ENCODE peak calls at places on chromosomes 5 and 9, in nine cellular contexts. One of them, this sample, is unnamed.

GRCh38 chr9:33919276-33919897 is 102.4 kb downstream of the UBE2R2 start:
- DNase-seq in brain microvascular endothelial cell: no peak
- DNase-seq in heart right ventricle: no peak
- DNase-seq in pancreas: no peak
- DNase-seq in cardiac fibroblast: no peak
- DNase-seq in HCT116: no peak
- DNase-seq in chondrocyte: no peak
- DNase-seq in GM06990: no peak
- DNase-seq in foreskin fibroblast: no peak
- DNase-seq in this sample: no peak

GRCh38 chr9:9523476-9523875 is 1089.3 kb downstream of the PTPRD start:
- DNase-seq in brain microvascular endothelial cell: no peak
- DNase-seq in heart right ventricle: no peak
- DNase-seq in pancreas: no peak
- DNase-seq in cardiac fibroblast: no peak
- DNase-seq in HCT116: no peak
- DNase-seq in chondrocyte: no peak
- DNase-seq in GM06990: no peak
- DNase-seq in foreskin fibroblast: no peak
- DNase-seq in this sample: no peak

GRCh38 chr5:7518947-7519560 is 123.1 kb downstream of the ADCY2 start:
- DNase-seq in brain microvascular endothelial cell: no peak
- DNase-seq in heart right ventricle: no peak
- DNase-seq in pancreas: no peak
- DNase-seq in cardiac fibroblast: no peak
- DNase-seq in HCT116: no peak
- DNase-seq in chondrocyte: no peak
- DNase-seq in GM06990: no peak
- DNase-seq in foreskin fibroblast: no peak
- DNase-seq in this sample: no peak

GRCh38 chr9:115673599-115673998 is 480.0 kb upstream of the PAPPA start:
- DNase-seq in brain microvascular endothelial cell: peak
- DNase-seq in heart right ventricle: no peak
- DNase-seq in pancreas: no peak
- DNase-seq in cardiac fibroblast: peak
- DNase-seq in HCT116: no peak
- DNase-seq in chondrocyte: no peak
- DNase-seq in GM06990: no peak
- DNase-seq in foreskin fibroblast: peak
- DNase-seq in this sample: no peak

GRCh38 chr5:175655411-175655810 is 2.5 kb upstream of the HRH2 start:
- DNase-seq in brain microvascular endothelial cell: no peak
- DNase-seq in heart right ventricle: no peak
- DNase-seq in pancreas: no peak
- DNase-seq in cardiac fibroblast: no peak
- DNase-seq in HCT116: no peak
- DNase-seq in chondrocyte: no peak
- DNase-seq in GM06990: no peak
- DNase-seq in foreskin fibroblast: no peak
- DNase-seq in this sample: no peak

GRCh38 chr9:131609116-131609830 is 64.0 kb downstream of the PRRT1B start:
- DNase-seq in brain microvascular endothelial cell: peak
- DNase-seq in heart right ventricle: no peak
- DNase-seq in pancreas: no peak
- DNase-seq in cardiac fibroblast: peak
- DNase-seq in HCT116: no peak
- DNase-seq in chondrocyte: no peak
- DNase-seq in GM06990: no peak
- DNase-seq in foreskin fibroblast: peak
- DNase-seq in this sample: no peak

GRCh38 chr5:103224118-103224893 is 34.3 kb upstream of the MACIR start:
- DNase-seq in brain microvascular endothelial cell: peak
- DNase-seq in heart right ventricle: no peak
- DNase-seq in pancreas: no peak
- DNase-seq in cardiac fibroblast: peak
- DNase-seq in HCT116: peak
- DNase-seq in chondrocyte: no peak
- DNase-seq in GM06990: peak
- DNase-seq in foreskin fibroblast: peak
- DNase-seq in this sample: peak

GRCh38 chr5:101942321-101942882 is 353.7 kb downstream of the SLCO4C1 start:
- DNase-seq in brain microvascular endothelial cell: peak
- DNase-seq in heart right ventricle: no peak
- DNase-seq in pancreas: no peak
- DNase-seq in cardiac fibroblast: peak
- DNase-seq in HCT116: peak
- DNase-seq in chondrocyte: no peak
- DNase-seq in GM06990: peak
- DNase-seq in foreskin fibroblast: no peak
- DNase-seq in this sample: peak

GRCh38 chr9:70880523-70880922 is 240.9 kb downstream of the TRPM3 start:
- DNase-seq in brain microvascular endothelial cell: no peak
- DNase-seq in heart right ventricle: no peak
- DNase-seq in pancreas: no peak
- DNase-seq in cardiac fibroblast: no peak
- DNase-seq in HCT116: no peak
- DNase-seq in chondrocyte: no peak
- DNase-seq in GM06990: no peak
- DNase-seq in foreskin fibroblast: no peak
- DNase-seq in this sample: no peak

GRCh38 chr5:143824851-143825720 is 13.1 kb downstream of the HMHB1 start:
- DNase-seq in brain microvascular endothelial cell: peak
- DNase-seq in heart right ventricle: peak
- DNase-seq in pancreas: peak
- DNase-seq in cardiac fibroblast: peak
- DNase-seq in HCT116: peak
- DNase-seq in chondrocyte: no peak
- DNase-seq in GM06990: peak
- DNase-seq in foreskin fibroblast: peak
- DNase-seq in this sample: peak

DNA sequence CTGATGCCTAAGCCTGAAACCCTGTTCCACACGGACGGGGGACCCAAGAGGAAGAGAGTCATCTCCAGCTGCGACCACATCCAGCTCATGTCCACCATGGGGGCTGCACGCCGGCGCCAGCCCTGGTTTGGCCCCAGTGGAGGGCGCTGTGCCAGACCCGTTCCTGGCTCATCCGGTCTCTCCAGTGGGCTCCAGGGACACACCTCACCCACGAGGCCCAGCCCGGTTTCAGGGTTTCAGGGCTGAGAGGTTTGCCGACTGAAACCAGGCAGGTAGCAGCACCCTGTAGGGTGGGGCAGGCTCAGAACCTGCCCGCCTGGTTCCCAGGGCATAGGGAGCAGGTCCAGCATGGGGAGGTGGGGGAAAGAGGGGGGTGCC is 71.4 kb upstream of the STXBP1 start:
- DNase-seq in brain microvascular endothelial cell: no peak
- DNase-seq in heart right ventricle: no peak
- DNase-seq in pancreas: peak
- DNase-seq in cardiac fibroblast: no peak
- DNase-seq in HCT116: no peak
- DNase-seq in chondrocyte: no peak
- DNase-seq in GM06990: no peak
- DNase-seq in foreskin fibroblast: no peak
- DNase-seq in this sample: no peak
- TF ChIP-seq CTCF in brain microvascular endothelial cell: peak
- TF ChIP-seq CTCF in heart right ventricle: no peak
- TF ChIP-seq CTCF in pancreas: no peak
- TF ChIP-seq CTCF in cardiac fibroblast: no peak
- TF ChIP-seq CTCF in HCT116: no peak
- TF ChIP-seq CTCF in chondrocyte: peak
- TF ChIP-seq CTCF in GM06990: no peak
- TF ChIP-seq CTCF in foreskin fibroblast: no peak
- TF ChIP-seq CTCF in this sample: no peak

GRCh38 chr9:126049896-126050604 is 276.6 kb upstream of the MVB12B start:
- DNase-seq in brain microvascular endothelial cell: no peak
- DNase-seq in heart right ventricle: no peak
- DNase-seq in pancreas: no peak
- DNase-seq in cardiac fibroblast: no peak
- DNase-seq in HCT116: no peak
- DNase-seq in chondrocyte: peak
- DNase-seq in GM06990: no peak
- DNase-seq in foreskin fibroblast: no peak
- DNase-seq in this sample: no peak
- TF ChIP-seq CTCF in brain microvascular endothelial cell: no peak
- TF ChIP-seq CTCF in heart right ventricle: no peak
- TF ChIP-seq CTCF in pancreas: no peak
- TF ChIP-seq CTCF in cardiac fibroblast: no peak
- TF ChIP-seq CTCF in HCT116: peak
- TF ChIP-seq CTCF in chondrocyte: no peak
- TF ChIP-seq CTCF in GM06990: no peak
- TF ChIP-seq CTCF in foreskin fibroblast: no peak
- TF ChIP-seq CTCF in this sample: no peak

GRCh38 chr5:107251151-107251550 is 419.6 kb downstream of the EFNA5 start:
- DNase-seq in brain microvascular endothelial cell: no peak
- DNase-seq in heart right ventricle: no peak
- DNase-seq in pancreas: no peak
- DNase-seq in cardiac fibroblast: no peak
- DNase-seq in HCT116: no peak
- DNase-seq in chondrocyte: no peak
- DNase-seq in GM06990: no peak
- DNase-seq in foreskin fibroblast: no peak
- DNase-seq in this sample: no peak
- TF ChIP-seq CTCF in brain microvascular endothelial cell: no peak
- TF ChIP-seq CTCF in heart right ventricle: no peak
- TF ChIP-seq CTCF in pancreas: no peak
- TF ChIP-seq CTCF in cardiac fibroblast: no peak
- TF ChIP-seq CTCF in HCT116: no peak
- TF ChIP-seq CTCF in chondrocyte: no peak
- TF ChIP-seq CTCF in GM06990: no peak
- TF ChIP-seq CTCF in foreskin fibroblast: no peak
- TF ChIP-seq CTCF in this sample: no peak

GRCh38 chr5:145658435-145658834 is 176.7 kb downstream of the PRELID2 start:
- DNase-seq in brain microvascular endothelial cell: no peak
- DNase-seq in heart right ventricle: no peak
- DNase-seq in pancreas: no peak
- DNase-seq in cardiac fibroblast: no peak
- DNase-seq in HCT116: no peak
- DNase-seq in chondrocyte: no peak
- DNase-seq in GM06990: no peak
- DNase-seq in foreskin fibroblast: no peak
- DNase-seq in this sample: no peak
- TF ChIP-seq CTCF in brain microvascular endothelial cell: no peak
- TF ChIP-seq CTCF in heart right ventricle: no peak
- TF ChIP-seq CTCF in pancreas: no peak
- TF ChIP-seq CTCF in cardiac fibroblast: no peak
- TF ChIP-seq CTCF in HCT116: no peak
- TF ChIP-seq CTCF in chondrocyte: no peak
- TF ChIP-seq CTCF in GM06990: no peak
- TF ChIP-seq CTCF in foreskin fibroblast: no peak
- TF ChIP-seq CTCF in this sample: no peak

DNA sequence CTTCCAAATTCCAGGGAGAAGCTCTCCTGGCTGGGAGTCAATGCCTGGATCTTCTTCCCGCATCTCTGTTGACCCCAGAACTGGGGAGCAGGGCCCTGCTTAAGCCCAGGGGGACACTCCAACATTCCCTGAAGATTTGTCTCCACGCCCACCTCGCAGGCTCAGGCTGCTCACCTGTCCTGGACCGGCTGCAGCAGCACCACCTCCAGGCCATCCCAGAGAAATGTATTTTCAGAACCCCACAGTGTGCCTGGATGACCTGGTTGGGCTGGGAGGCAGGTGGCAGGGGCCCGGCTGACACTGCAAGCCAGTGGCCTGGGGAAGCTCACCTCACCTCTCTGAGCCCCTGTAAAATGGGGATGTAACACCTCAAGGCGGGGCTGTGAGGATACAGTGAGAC is 27.1 kb upstream of the ZBTB43 start:
- DNase-seq in brain microvascular endothelial cell: no peak
- DNase-seq in heart right ventricle: no peak
- DNase-seq in pancreas: no peak
- DNase-seq in cardiac fibroblast: no peak
- DNase-seq in HCT116: no peak
- DNase-seq in chondrocyte: no peak
- DNase-seq in GM06990: no peak
- DNase-seq in foreskin fibroblast: no peak
- DNase-seq in this sample: no peak
- TF ChIP-seq CTCF in brain microvascular endothelial cell: peak
- TF ChIP-seq CTCF in heart right ventricle: no peak
- TF ChIP-seq CTCF in pancreas: no peak
- TF ChIP-seq CTCF in cardiac fibroblast: no peak
- TF ChIP-seq CTCF in HCT116: peak
- TF ChIP-seq CTCF in chondrocyte: peak
- TF ChIP-seq CTCF in GM06990: peak
- TF ChIP-seq CTCF in foreskin fibroblast: no peak
- TF ChIP-seq CTCF in this sample: peak

GRCh38 chr5:107286447-107287098 is 384.2 kb downstream of the EFNA5 start:
- DNase-seq in brain microvascular endothelial cell: no peak
- DNase-seq in heart right ventricle: no peak
- DNase-seq in pancreas: no peak
- DNase-seq in cardiac fibroblast: no peak
- DNase-seq in HCT116: no peak
- DNase-seq in chondrocyte: no peak
- DNase-seq in GM06990: no peak
- DNase-seq in foreskin fibroblast: no peak
- DNase-seq in this sample: no peak

GRCh38 chr5:107284822-107285510 is 385.8 kb downstream of the EFNA5 start:
- DNase-seq in brain microvascular endothelial cell: peak
- DNase-seq in heart right ventricle: no peak
- DNase-seq in pancreas: no peak
- DNase-seq in cardiac fibroblast: no peak
- DNase-seq in HCT116: no peak
- DNase-seq in chondrocyte: no peak
- DNase-seq in GM06990: no peak
- DNase-seq in foreskin fibroblast: no peak
- DNase-seq in this sample: no peak

GRCh38 chr5:107289030-107289714 is 381.6 kb downstream of the EFNA5 start:
- DNase-seq in brain microvascular endothelial cell: no peak
- DNase-seq in heart right ventricle: no peak
- DNase-seq in pancreas: no peak
- DNase-seq in cardiac fibroblast: no peak
- DNase-seq in HCT116: no peak
- DNase-seq in chondrocyte: no peak
- DNase-seq in GM06990: peak
- DNase-seq in foreskin fibroblast: no peak
- DNase-seq in this sample: peak

GRCh38 chr5:107282061-107282460 is 388.7 kb downstream of the EFNA5 start:
- DNase-seq in brain microvascular endothelial cell: no peak
- DNase-seq in heart right ventricle: no peak
- DNase-seq in pancreas: no peak
- DNase-seq in cardiac fibroblast: no peak
- DNase-seq in HCT116: no peak
- DNase-seq in chondrocyte: no peak
- DNase-seq in GM06990: no peak
- DNase-seq in foreskin fibroblast: no peak
- DNase-seq in this sample: no peak

GRCh38 chr5:107285772-107286171 is 385.0 kb downstream of the EFNA5 start:
- DNase-seq in brain microvascular endothelial cell: no peak
- DNase-seq in heart right ventricle: no peak
- DNase-seq in pancreas: no peak
- DNase-seq in cardiac fibroblast: no peak
- DNase-seq in HCT116: no peak
- DNase-seq in chondrocyte: no peak
- DNase-seq in GM06990: peak
- DNase-seq in foreskin fibroblast: no peak
- DNase-seq in this sample: no peak
- TF ChIP-seq CTCF in brain microvascular endothelial cell: no peak
- TF ChIP-seq CTCF in heart right ventricle: no peak
- TF ChIP-seq CTCF in pancreas: no peak
- TF ChIP-seq CTCF in cardiac fibroblast: no peak
- TF ChIP-seq CTCF in HCT116: no peak
- TF ChIP-seq CTCF in chondrocyte: no peak
- TF ChIP-seq CTCF in GM06990: no peak
- TF ChIP-seq CTCF in foreskin fibroblast: no peak
- TF ChIP-seq CTCF in this sample: no peak

This sample was measured in GM13977.